ENCODE peak calls at places on chromosomes 5 and 9, in six cellular contexts. P is stimulated activated CD8-positive, alpha-beta memory T cell treated with anti-CD3 and anti-CD28 coated beads, Interleukin-7, amount 100 ng/mL, for 1 hour; C is astrocyte of the spinal cord; J is IMR-90; O is NCI-H2171 treated with DMSO at 0.1 percent for 48 hours; U is NCI-H1417. V is an unnamed sample.

GRCh38 chr9:18798518-18799290 is 234.3 kb downstream of the SAXO1 start:
- DNase-seq in P (no peak), C (no peak), J (no peak), O (no peak), U (no peak), V (no peak)

GRCh38 chr5:142601432-142601831 is 84.5 kb downstream of the FGF1 start:
- DNase-seq in P (no peak), C (no peak), J (no peak), O (no peak), U (no peak), V (no peak)

GRCh38 chr5:178416206-178416882 is 173.8 kb downstream of the COL23A1 start:
- DNase-seq in P (no peak), C (no peak), J (no peak), O (no peak), U (no peak), V (no peak)

GRCh38 chr9:121807918-121808278 is 156.5 kb downstream of the DAB2IP start:
- DNase-seq in P (no peak), C (no peak), J (no peak), O (peak), U (no peak), V (no peak)

GRCh38 chr5:154755361-154756202 is at the start of gene LARP1:
- DNase-seq in P (no peak), C (no peak), J (peak), O (no peak), U (peak), V (no peak)

GRCh38 chr5:110815916-110816605 is 77.3 kb downstream of the SLC25A46 start:
- DNase-seq in P (no peak), C (peak), J (peak), O (no peak), U (no peak), V (no peak)

GRCh38 chr9:95771556-95772280 is 103.8 kb upstream of the ERCC6L2 start:
- DNase-seq in P (no peak), C (peak), J (peak), O (no peak), U (no peak), V (no peak)

GRCh38 chr5:43034591-43034968 is 5.5 kb downstream of the ANXA2R start:
- DNase-seq in P (no peak), C (peak), J (peak), O (no peak), U (no peak), V (peak)

GRCh38 chr5:93691997-93692396 is 49.4 kb downstream of the POU5F2 start:
- DNase-seq in P (no peak), C (no peak), J (no peak), O (no peak), U (no peak), V (no peak)

GRCh38 chr9:107044872-107045271 is 181.9 kb downstream of the ZNF462 start:
- DNase-seq in P (no peak), C (no peak), J (no peak), O (no peak), U (no peak), V (no peak)

GRCh38 chr9:19074836-19075235 is 25.6 kb downstream of the RRAGA start:
- DNase-seq in P (no peak), C (no peak), J (peak), O (no peak), U (no peak), V (no peak)

GRCh38 chr5:14109041-14109747 is 33.9 kb upstream of the TRIO start:
- DNase-seq in P (no peak), C (peak), J (peak), O (no peak), U (no peak), V (peak)

GRCh38 chr9:130950039-130950311 is 10.9 kb upstream of the FIBCD1 start:
- DNase-seq in P (no peak), C (no peak), J (no peak), O (no peak), U (no peak), V (no peak)

GRCh38 chr5:96344678-96345612 is 88.1 kb downstream of the PCSK1 start:
- DNase-seq in P (no peak), C (peak), J (peak), O (peak), U (peak), V (peak)

GRCh38 chr5:50595199-50595598 is 71.2 kb upstream of the PARP8 start:
- DNase-seq in P (no peak), C (peak), J (peak), O (no peak), U (no peak), V (peak)

GRCh38 chr9:101176384-101176783 is 147.9 kb downstream of the PLPPR1 start:
- DNase-seq in P (no peak), C (no peak), J (no peak), O (no peak), U (no peak), V (no peak)

GRCh38 chr9:83706703-83707517 is 848 bp downstream of the UBQLN1 start:
- DNase-seq in P (peak), C (peak), J (peak), O (peak), U (no peak), V (no peak)

GRCh38 chr5:66080664-66081063 is 63.4 kb upstream of the SREK1 start:
- DNase-seq in P (no peak), C (no peak), J (no peak), O (no peak), U (no peak), V (no peak)